ENCODE peak calls at places on chromosomes 4 and X, in six cellular contexts. X is neuronal stem cell, W is H9, G is H1, C is mesendoderm, Z is mesenchymal stem cell. T is an unnamed sample.

GRCh38 chr4:41070516-41071281 is 143.6 kb downstream of the APBB2 start:
- DNase-seq in G (no peak), Z (peak), X (no peak), W (no peak), C (no peak), T (peak)

GRCh38 chr4:82553020-82553419 is 8.8 kb downstream of the TMEM150C start:
- DNase-seq in C (no peak), W (no peak), G (no peak), Z (no peak), X (no peak), T (no peak)

GRCh38 chr4:106038012-106038411 is 142.7 kb downstream of the NPNT start:
- DNase-seq in X (no peak), C (no peak), G (no peak), W (no peak), Z (no peak), T (no peak)

GRCh38 chr4:11624370-11624769 is 195.7 kb upstream of the HS3ST1 start:
- DNase-seq in C (no peak), W (no peak), X (no peak), G (no peak), Z (no peak), T (no peak)

GRCh38 chrX:148382983-148383382 is 117.4 kb upstream of the AFF2 start:
- DNase-seq in W (peak), G (no peak), X (no peak), C (peak), Z (no peak), T (no peak)

GRCh38 chr4:170102426-170102825 is 12.7 kb upstream of the AADAT start:
- DNase-seq in C (no peak), G (no peak), W (no peak), X (no peak), Z (no peak), T (no peak)

GRCh38 chrX:13473666-13474516 is 95.5 kb upstream of the EGFL6 start:
- DNase-seq in X (no peak), Z (no peak), W (no peak), C (no peak), G (no peak), T (peak)

GRCh38 chrX:106631615-106632014 is 19.8 kb downstream of the RADX start:
- DNase-seq in W (no peak), Z (no peak), G (no peak), C (no peak), X (no peak), T (no peak)

GRCh38 chr4:165541773-165542459 is 163.1 kb downstream of the CPE start:
- DNase-seq in G (no peak), C (no peak), W (no peak), X (no peak), Z (no peak), T (no peak)

GRCh38 chrX:103503853-103504207 is 15.5 kb downstream of the RAB40A start:
- DNase-seq in X (no peak), C (no peak), G (no peak), Z (no peak), W (no peak), T (no peak)

GRCh38 chr4:138595171-138595570 is 353.0 kb upstream of the SLC7A11 start:
- DNase-seq in X (no peak), W (no peak), Z (no peak), G (no peak), C (no peak), T (no peak)

GRCh38 chrX:37423864-37424569 is 74.9 kb downstream of the PRRG1 start:
- DNase-seq in Z (no peak), G (no peak), C (peak), W (no peak), X (no peak), T (peak)

GRCh38 chrX:45740291-45740690 is 539.6 kb upstream of the DIPK2B start:
- DNase-seq in Z (no peak), X (no peak), C (no peak), G (no peak), W (no peak), T (no peak)

GRCh38 chrX:20067709-20068315 is 48.9 kb downstream of the MAP7D2 start:
- DNase-seq in G (no peak), Z (peak), X (peak), W (no peak), C (peak), T (peak)

GRCh38 chr4:98377626-98378025 is 116.4 kb downstream of the RAP1GDS1 start:
- DNase-seq in G (no peak), Z (peak), C (no peak), X (no peak), W (no peak), T (peak)

GRCh38 chr4:88422403-88422802 is 34.5 kb upstream of the HERC5 start:
- DNase-seq in Z (no peak), G (no peak), C (no peak), W (no peak), X (no peak), T (no peak)

GRCh38 chrX:39883664-39884063 is 214.1 kb downstream of the BCOR start:
- DNase-seq in G (no peak), X (no peak), W (no peak), Z (no peak), C (no peak), T (no peak)

GRCh38 chrX:39890807-39891206 is 207.0 kb downstream of the BCOR start:
- DNase-seq in G (no peak), X (no peak), C (no peak), Z (no peak), W (no peak), T (no peak)

GRCh38 chrX:39888730-39889129 is 209.0 kb downstream of the BCOR start:
- DNase-seq in W (no peak), G (no peak), Z (no peak), C (no peak), X (no peak), T (no peak)

GRCh38 chrX:39889704-39890103 is 208.1 kb downstream of the BCOR start:
- DNase-seq in G (no peak), C (no peak), W (no peak), Z (no peak), X (no peak), T (no peak)

DNA sequence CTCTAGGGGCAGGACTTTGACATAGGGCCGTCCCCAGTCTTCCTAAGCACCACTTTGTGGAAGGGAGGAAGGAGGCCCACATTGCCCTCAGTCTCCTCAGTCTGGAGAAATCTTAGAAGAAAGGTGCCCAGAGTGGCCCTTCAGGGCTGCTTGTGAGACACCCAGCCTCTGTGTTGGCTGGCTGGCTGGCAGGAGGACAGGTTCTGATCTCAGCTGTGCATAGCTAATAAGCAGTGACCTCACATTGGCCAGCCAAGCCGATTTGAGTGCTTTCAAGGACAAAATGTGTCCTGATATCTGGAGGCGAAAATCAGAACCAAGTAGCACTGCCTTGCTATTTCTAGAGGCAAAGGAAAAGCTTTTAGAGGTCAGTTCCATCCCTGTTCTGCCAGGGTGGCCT is 211.5 kb downstream of the BCOR start:
- DNase-seq in G (no peak), C (no peak), X (no peak), W (no peak), Z (no peak), T (no peak)
- H2BK15ac ChIP-seq in G (no peak), C (no peak), X (no peak), W (no peak), Z (peak), T (no peak)

GRCh38 chr4:4735136-4735754 is 124.2 kb upstream of the MSX1 start:
- DNase-seq in X (no peak), G (no peak), Z (no peak), C (no peak), W (no peak), T (peak)
- H2BK15ac ChIP-seq in X (no peak), G (no peak), Z (no peak), C (no peak), W (no peak), T (no peak)

DNA sequence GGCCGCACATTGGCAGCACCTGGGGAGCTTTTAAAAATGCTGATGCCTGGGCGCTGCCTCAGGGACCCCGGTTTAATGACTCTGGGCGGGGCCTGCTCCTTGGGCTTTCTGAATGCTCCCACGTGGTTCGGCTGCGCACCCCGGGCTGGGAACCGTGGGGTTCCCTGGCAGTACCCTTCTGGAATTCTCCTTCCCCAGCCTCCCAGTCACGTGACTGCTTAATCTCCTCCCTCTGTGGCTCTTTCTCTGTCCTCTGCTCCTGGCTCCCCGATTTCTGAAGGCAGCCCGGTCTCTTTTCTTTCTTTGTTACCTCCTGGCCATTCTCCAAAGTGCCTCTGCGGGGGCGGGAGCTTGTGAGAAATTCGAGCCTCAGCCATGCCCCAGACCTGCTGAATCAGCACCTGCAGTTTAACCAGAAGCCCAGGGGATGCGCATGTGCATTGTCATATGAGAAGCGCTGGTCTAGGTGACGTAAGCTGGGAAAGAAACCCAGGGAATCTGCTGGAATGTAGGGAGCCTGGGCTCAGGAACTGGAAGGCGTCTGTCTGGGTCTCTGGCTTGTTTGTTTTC is 16.6 kb downstream of the CLCN4 start:
- DNase-seq in C (peak), Z (peak), X (peak), G (peak), W (peak), T (peak)
- H2BK15ac ChIP-seq in C (no peak), Z (peak), X (no peak), G (no peak), W (no peak), T (no peak)

GRCh38 chrX:104972737-104973136 is 247.8 kb downstream of the TEX13A start:
- DNase-seq in X (no peak), C (no peak), G (no peak), W (no peak), Z (no peak), T (no peak)
- H2BK15ac ChIP-seq in X (no peak), C (no peak), G (no peak), W (no peak), Z (no peak), T (no peak)

GRCh38 chr4:39228377-39228776 is 46.0 kb downstream of the WDR19 start:
- DNase-seq in G (no peak), C (no peak), W (no peak), X (no peak), Z (no peak), T (no peak)
- H2BK15ac ChIP-seq in G (no peak), C (no peak), W (no peak), X (no peak), Z (no peak), T (no peak)

DNA sequence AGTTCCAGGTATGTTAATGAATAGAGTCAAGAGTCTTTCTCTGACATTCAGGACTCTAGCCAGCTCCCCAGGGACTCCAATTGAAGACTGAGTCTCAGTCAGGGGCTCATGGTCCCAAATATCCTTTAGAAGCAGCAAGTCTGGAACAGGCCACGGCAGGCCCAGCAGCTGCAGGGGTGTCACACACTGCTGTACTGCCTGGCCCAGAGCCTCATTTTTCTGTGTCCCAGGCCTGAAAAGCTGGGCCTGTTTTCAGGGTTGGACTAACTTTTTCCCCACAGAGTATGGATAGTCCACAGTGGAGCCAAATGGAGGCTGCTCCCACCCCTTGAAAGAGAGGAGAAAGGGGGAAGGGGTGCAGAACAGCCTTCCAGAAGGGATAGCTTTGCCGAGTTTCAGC is 146.8 kb upstream of the NALF2 start:
- DNase-seq in C (no peak), G (no peak), W (no peak), Z (no peak), X (no peak), T (no peak)
- H2BK15ac ChIP-seq in C (no peak), G (no peak), W (no peak), Z (no peak), X (no peak), T (no peak)

GRCh38 chr4:7512946-7513345 is 78.2 kb upstream of the PSAPL1 start:
- DNase-seq in X (no peak), W (no peak), Z (no peak), G (no peak), C (no peak), T (no peak)

GRCh38 chr4:7513731-7514130 is 79.0 kb upstream of the PSAPL1 start:
- DNase-seq in C (no peak), X (no peak), G (no peak), W (no peak), Z (peak), T (peak)

GRCh38 chr4:7510066-7510465 is 75.3 kb upstream of the PSAPL1 start:
- DNase-seq in X (no peak), Z (no peak), C (no peak), W (no peak), G (no peak), T (no peak)

GRCh38 chr4:7512428-7512827 is 77.7 kb upstream of the PSAPL1 start:
- DNase-seq in X (no peak), G (no peak), Z (no peak), C (peak), W (no peak), T (no peak)

DNA sequence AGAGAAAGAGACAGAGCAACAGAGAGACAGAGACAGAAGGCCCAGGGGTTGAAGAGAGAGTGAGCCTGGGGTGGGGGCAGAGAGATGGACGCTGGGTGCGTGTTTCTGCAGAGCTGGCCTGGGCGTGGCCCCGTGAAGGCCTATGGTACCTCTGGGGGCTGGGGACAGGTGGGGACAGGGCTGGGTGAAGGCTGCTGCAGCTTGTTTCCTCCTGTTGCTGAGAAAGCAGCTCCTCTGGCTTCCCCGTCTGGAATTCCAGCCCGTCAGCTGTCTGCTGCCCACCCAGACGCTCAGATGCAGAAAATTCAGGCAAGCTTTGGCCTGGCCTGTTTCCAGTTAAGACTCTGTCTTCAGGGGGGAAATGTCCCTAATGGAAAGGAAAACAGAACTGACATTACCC is 76.8 kb upstream of the PSAPL1 start:
- DNase-seq in W (no peak), G (no peak), X (no peak), Z (no peak), C (no peak), T (no peak)
- H2BK15ac ChIP-seq in W (no peak), G (no peak), X (no peak), Z (no peak), C (no peak), T (no peak)

T was measured in IMR-90.